ENCODE peak calls at places on chromosomes 13 and 19, in seven cellular contexts. One of them, this sample, is unnamed.

GRCh38 chr19:30656520-30657100 is 284.4 kb downstream of the ZNF536 start:
- DNase-seq in stimulated activated CD4-positive, alpha-beta T cell treated with anti-CD3 and anti-CD28 coated beads, Interleukin-2, amount 100 ng/mL, for 48 hours: no peak
- DNase-seq in left ventricle myocardium inferior: no peak
- DNase-seq in EH: no peak
- DNase-seq in cerebellar nuclear complex: no peak
- DNase-seq in T-helper 1 cell: no peak
- DNase-seq in NCI-H2029: no peak
- DNase-seq in this sample: no peak

GRCh38 chr13:97257800-97258799 is 36.0 kb downstream of the MBNL2 start:
- DNase-seq in cerebellar nuclear complex: no peak
- DNase-seq in stimulated activated CD4-positive, alpha-beta T cell treated with anti-CD3 and anti-CD28 coated beads, Interleukin-2, amount 100 ng/mL, for 48 hours: no peak
- DNase-seq in NCI-H2029: no peak
- DNase-seq in EH: peak; percentile 86
- DNase-seq in T-helper 1 cell: peak; percentile 66
- DNase-seq in left ventricle myocardium inferior: peak; percentile 40
- DNase-seq in this sample: peak; percentile 77

GRCh38 chr13:97974773-97975172 is 21.3 kb downstream of the IPO5 start:
- DNase-seq in T-helper 1 cell: no peak
- DNase-seq in cerebellar nuclear complex: no peak
- DNase-seq in left ventricle myocardium inferior: no peak
- DNase-seq in NCI-H2029: no peak
- DNase-seq in stimulated activated CD4-positive, alpha-beta T cell treated with anti-CD3 and anti-CD28 coated beads, Interleukin-2, amount 100 ng/mL, for 48 hours: no peak
- DNase-seq in EH: no peak
- DNase-seq in this sample: no peak

GRCh38 chr13:113632706-113633484 is 25.1 kb downstream of the ATP4B start:
- DNase-seq in cerebellar nuclear complex: no peak
- DNase-seq in T-helper 1 cell: no peak
- DNase-seq in NCI-H2029: no peak
- DNase-seq in EH: no peak
- DNase-seq in left ventricle myocardium inferior: peak; percentile 6
- DNase-seq in stimulated activated CD4-positive, alpha-beta T cell treated with anti-CD3 and anti-CD28 coated beads, Interleukin-2, amount 100 ng/mL, for 48 hours: no peak
- DNase-seq in this sample: no peak

GRCh38 chr19:34481861-34482379 is 362 bp downstream of the WTIP start:
- DNase-seq in left ventricle myocardium inferior: peak; percentile 50
- DNase-seq in NCI-H2029: no peak
- DNase-seq in EH: peak; percentile 64
- DNase-seq in stimulated activated CD4-positive, alpha-beta T cell treated with anti-CD3 and anti-CD28 coated beads, Interleukin-2, amount 100 ng/mL, for 48 hours: no peak
- DNase-seq in T-helper 1 cell: no peak
- DNase-seq in cerebellar nuclear complex: no peak
- DNase-seq in this sample: no peak

GRCh38 chr19:9144920-9145319 is 4.7 kb downstream of the ZNF317 start:
- DNase-seq in NCI-H2029: no peak
- DNase-seq in stimulated activated CD4-positive, alpha-beta T cell treated with anti-CD3 and anti-CD28 coated beads, Interleukin-2, amount 100 ng/mL, for 48 hours: no peak
- DNase-seq in T-helper 1 cell: no peak
- DNase-seq in cerebellar nuclear complex: no peak
- DNase-seq in left ventricle myocardium inferior: no peak
- DNase-seq in EH: peak; percentile 9
- DNase-seq in this sample: no peak

GRCh38 chr19:45443462-45444317 is 20.0 kb upstream of the ERCC1 start:
- DNase-seq in T-helper 1 cell: no peak
- DNase-seq in stimulated activated CD4-positive, alpha-beta T cell treated with anti-CD3 and anti-CD28 coated beads, Interleukin-2, amount 100 ng/mL, for 48 hours: peak; percentile 57
- DNase-seq in NCI-H2029: peak; percentile 35
- DNase-seq in left ventricle myocardium inferior: peak; percentile 97
- DNase-seq in cerebellar nuclear complex: no peak
- DNase-seq in EH: peak; percentile 96
- DNase-seq in this sample: peak; percentile 96

GRCh38 chr19:35860436-35860817 is 3.7 kb downstream of the KIRREL2 start:
- DNase-seq in stimulated activated CD4-positive, alpha-beta T cell treated with anti-CD3 and anti-CD28 coated beads, Interleukin-2, amount 100 ng/mL, for 48 hours: no peak
- DNase-seq in T-helper 1 cell: no peak
- DNase-seq in EH: no peak
- DNase-seq in NCI-H2029: no peak
- DNase-seq in cerebellar nuclear complex: no peak
- DNase-seq in left ventricle myocardium inferior: no peak
- DNase-seq in this sample: no peak

GRCh38 chr19:16296713-16297112 is 27.9 kb upstream of the KLF2 start:
- DNase-seq in left ventricle myocardium inferior: no peak
- DNase-seq in EH: no peak
- DNase-seq in NCI-H2029: no peak
- DNase-seq in T-helper 1 cell: no peak
- DNase-seq in cerebellar nuclear complex: no peak
- DNase-seq in stimulated activated CD4-positive, alpha-beta T cell treated with anti-CD3 and anti-CD28 coated beads, Interleukin-2, amount 100 ng/mL, for 48 hours: no peak
- DNase-seq in this sample: no peak

GRCh38 chr19:33788676-33789075 is 8.0 kb upstream of the KCTD15 start:
- DNase-seq in cerebellar nuclear complex: no peak
- DNase-seq in EH: no peak
- DNase-seq in T-helper 1 cell: no peak
- DNase-seq in stimulated activated CD4-positive, alpha-beta T cell treated with anti-CD3 and anti-CD28 coated beads, Interleukin-2, amount 100 ng/mL, for 48 hours: no peak
- DNase-seq in NCI-H2029: no peak
- DNase-seq in left ventricle myocardium inferior: no peak
- DNase-seq in this sample: no peak

GRCh38 chr13:85503797-85504196 is 295.4 kb downstream of the SLITRK6 start:
- DNase-seq in cerebellar nuclear complex: no peak
- DNase-seq in NCI-H2029: no peak
- DNase-seq in EH: peak; percentile 76
- DNase-seq in left ventricle myocardium inferior: no peak
- DNase-seq in stimulated activated CD4-positive, alpha-beta T cell treated with anti-CD3 and anti-CD28 coated beads, Interleukin-2, amount 100 ng/mL, for 48 hours: no peak
- DNase-seq in T-helper 1 cell: no peak
- DNase-seq in this sample: no peak

GRCh38 chr19:48837081-48837524 is 812 bp upstream of the HSD17B14 start:
- DNase-seq in cerebellar nuclear complex: peak; percentile 58
- DNase-seq in NCI-H2029: no peak
- DNase-seq in left ventricle myocardium inferior: peak; percentile 81
- DNase-seq in stimulated activated CD4-positive, alpha-beta T cell treated with anti-CD3 and anti-CD28 coated beads, Interleukin-2, amount 100 ng/mL, for 48 hours: peak; percentile 65
- DNase-seq in T-helper 1 cell: peak; percentile 75
- DNase-seq in EH: peak; percentile 94
- DNase-seq in this sample: peak; percentile 95

GRCh38 chr19:39871362-39871761 is 25.2 kb upstream of the FBL start:
- DNase-seq in NCI-H2029: no peak
- DNase-seq in left ventricle myocardium inferior: no peak
- DNase-seq in T-helper 1 cell: no peak
- DNase-seq in cerebellar nuclear complex: no peak
- DNase-seq in EH: no peak
- DNase-seq in stimulated activated CD4-positive, alpha-beta T cell treated with anti-CD3 and anti-CD28 coated beads, Interleukin-2, amount 100 ng/mL, for 48 hours: no peak
- DNase-seq in this sample: no peak

GRCh38 chr19:19171821-19172532 is 1.9 kb upstream of the MEF2B start:
- DNase-seq in EH: peak; percentile 51
- DNase-seq in T-helper 1 cell: no peak
- DNase-seq in NCI-H2029: no peak
- DNase-seq in left ventricle myocardium inferior: no peak
- DNase-seq in stimulated activated CD4-positive, alpha-beta T cell treated with anti-CD3 and anti-CD28 coated beads, Interleukin-2, amount 100 ng/mL, for 48 hours: no peak
- DNase-seq in cerebellar nuclear complex: no peak
- DNase-seq in this sample: no peak

GRCh38 chr19:47471733-47472457 is at the start of gene SLC8A2:
- DNase-seq in left ventricle myocardium inferior: peak; percentile 63
- DNase-seq in NCI-H2029: peak; percentile 15
- DNase-seq in T-helper 1 cell: peak; percentile 43
- DNase-seq in cerebellar nuclear complex: peak; percentile 56
- DNase-seq in stimulated activated CD4-positive, alpha-beta T cell treated with anti-CD3 and anti-CD28 coated beads, Interleukin-2, amount 100 ng/mL, for 48 hours: peak; percentile 38
- DNase-seq in EH: peak; percentile 79
- DNase-seq in this sample: peak; percentile 82

GRCh38 chr13:19910336-19911072 is 47.1 kb upstream of the ZMYM5 start:
- DNase-seq in stimulated activated CD4-positive, alpha-beta T cell treated with anti-CD3 and anti-CD28 coated beads, Interleukin-2, amount 100 ng/mL, for 48 hours: no peak
- DNase-seq in T-helper 1 cell: no peak
- DNase-seq in left ventricle myocardium inferior: no peak
- DNase-seq in cerebellar nuclear complex: no peak
- DNase-seq in NCI-H2029: no peak
- DNase-seq in EH: peak; percentile 33
- DNase-seq in this sample: no peak

GRCh38 chr13:65913173-65913572 is 1317.0 kb downstream of the PCDH9 start:
- DNase-seq in cerebellar nuclear complex: no peak
- DNase-seq in NCI-H2029: no peak
- DNase-seq in left ventricle myocardium inferior: no peak
- DNase-seq in EH: peak; percentile 89
- DNase-seq in T-helper 1 cell: no peak
- DNase-seq in stimulated activated CD4-positive, alpha-beta T cell treated with anti-CD3 and anti-CD28 coated beads, Interleukin-2, amount 100 ng/mL, for 48 hours: no peak
- DNase-seq in this sample: no peak

GRCh38 chr13:46831588-46832194 is 34.7 kb upstream of the ESD start:
- DNase-seq in T-helper 1 cell: peak; percentile 24
- DNase-seq in cerebellar nuclear complex: no peak
- DNase-seq in EH: peak; percentile 60
- DNase-seq in stimulated activated CD4-positive, alpha-beta T cell treated with anti-CD3 and anti-CD28 coated beads, Interleukin-2, amount 100 ng/mL, for 48 hours: peak; percentile 44
- DNase-seq in NCI-H2029: no peak
- DNase-seq in left ventricle myocardium inferior: no peak
- DNase-seq in this sample: peak; percentile 36

GRCh38 chr13:113421673-113422270 is 31.5 kb downstream of the ADPRHL1 start:
- DNase-seq in NCI-H2029: no peak
- DNase-seq in stimulated activated CD4-positive, alpha-beta T cell treated with anti-CD3 and anti-CD28 coated beads, Interleukin-2, amount 100 ng/mL, for 48 hours: no peak
- DNase-seq in cerebellar nuclear complex: no peak
- DNase-seq in EH: peak; percentile 14
- DNase-seq in T-helper 1 cell: no peak
- DNase-seq in left ventricle myocardium inferior: no peak
- DNase-seq in this sample: no peak

GRCh38 chr13:21717817-21718216 is 46.9 kb downstream of the FGF9 start:
- DNase-seq in cerebellar nuclear complex: no peak
- DNase-seq in NCI-H2029: no peak
- DNase-seq in T-helper 1 cell: no peak
- DNase-seq in stimulated activated CD4-positive, alpha-beta T cell treated with anti-CD3 and anti-CD28 coated beads, Interleukin-2, amount 100 ng/mL, for 48 hours: no peak
- DNase-seq in left ventricle myocardium inferior: no peak
- DNase-seq in EH: no peak
- DNase-seq in this sample: no peak

GRCh38 chr19:40445945-40446784 is 2.0 kb upstream of the SERTAD3 start:
- DNase-seq in cerebellar nuclear complex: no peak
- DNase-seq in left ventricle myocardium inferior: no peak
- DNase-seq in T-helper 1 cell: no peak
- DNase-seq in EH: peak; percentile 48
- DNase-seq in NCI-H2029: peak; percentile 42
- DNase-seq in stimulated activated CD4-positive, alpha-beta T cell treated with anti-CD3 and anti-CD28 coated beads, Interleukin-2, amount 100 ng/mL, for 48 hours: no peak
- DNase-seq in this sample: no peak

GRCh38 chr13:44128522-44128921 is 245.1 kb upstream of the SERP2 start:
- DNase-seq in cerebellar nuclear complex: peak; percentile 66
- DNase-seq in left ventricle myocardium inferior: peak; percentile 25
- DNase-seq in EH: peak; percentile 70
- DNase-seq in NCI-H2029: no peak
- DNase-seq in stimulated activated CD4-positive, alpha-beta T cell treated with anti-CD3 and anti-CD28 coated beads, Interleukin-2, amount 100 ng/mL, for 48 hours: no peak
- DNase-seq in T-helper 1 cell: no peak
- DNase-seq in this sample: peak; percentile 56

GRCh38 chr13:73903561-73903960 is 230.6 kb downstream of the KLF12 start:
- DNase-seq in T-helper 1 cell: no peak
- DNase-seq in NCI-H2029: no peak
- DNase-seq in cerebellar nuclear complex: no peak
- DNase-seq in stimulated activated CD4-positive, alpha-beta T cell treated with anti-CD3 and anti-CD28 coated beads, Interleukin-2, amount 100 ng/mL, for 48 hours: no peak
- DNase-seq in EH: no peak
- DNase-seq in left ventricle myocardium inferior: no peak
- DNase-seq in this sample: no peak

GRCh38 chr19:55353803-55354697 is 469 bp downstream of the COX6B2 start:
- DNase-seq in left ventricle myocardium inferior: peak; percentile 65
- DNase-seq in EH: peak; percentile 66
- DNase-seq in T-helper 1 cell: peak; percentile 77
- DNase-seq in stimulated activated CD4-positive, alpha-beta T cell treated with anti-CD3 and anti-CD28 coated beads, Interleukin-2, amount 100 ng/mL, for 48 hours: peak; percentile 61
- DNase-seq in cerebellar nuclear complex: no peak
- DNase-seq in NCI-H2029: peak; percentile 22
- DNase-seq in this sample: peak; percentile 65

GRCh38 chr19:14511245-14511625 is 7.0 kb downstream of the DNAJB1 start:
- DNase-seq in EH: no peak
- DNase-seq in cerebellar nuclear complex: no peak
- DNase-seq in stimulated activated CD4-positive, alpha-beta T cell treated with anti-CD3 and anti-CD28 coated beads, Interleukin-2, amount 100 ng/mL, for 48 hours: no peak
- DNase-seq in left ventricle myocardium inferior: no peak
- DNase-seq in T-helper 1 cell: no peak
- DNase-seq in NCI-H2029: no peak
- DNase-seq in this sample: no peak

GRCh38 chr19:2610637-2611482 is 91.6 kb downstream of the GNG7 start:
- DNase-seq in T-helper 1 cell: peak; percentile 77
- DNase-seq in left ventricle myocardium inferior: peak; percentile 94
- DNase-seq in NCI-H2029: peak; percentile 66
- DNase-seq in stimulated activated CD4-positive, alpha-beta T cell treated with anti-CD3 and anti-CD28 coated beads, Interleukin-2, amount 100 ng/mL, for 48 hours: peak; percentile 95
- DNase-seq in EH: peak; percentile 96
- DNase-seq in cerebellar nuclear complex: peak; percentile 70
- DNase-seq in this sample: peak; percentile 92

GRCh38 chr19:4709440-4710280 is 14.0 kb downstream of the DPP9 start:
- DNase-seq in stimulated activated CD4-positive, alpha-beta T cell treated with anti-CD3 and anti-CD28 coated beads, Interleukin-2, amount 100 ng/mL, for 48 hours: no peak
- DNase-seq in T-helper 1 cell: no peak
- DNase-seq in EH: peak; percentile 31
- DNase-seq in cerebellar nuclear complex: no peak
- DNase-seq in left ventricle myocardium inferior: no peak
- DNase-seq in NCI-H2029: no peak
- DNase-seq in this sample: no peak

GRCh38 chr13:41557719-41558118 is 100.4 kb downstream of the RGCC start:
- DNase-seq in T-helper 1 cell: no peak
- DNase-seq in left ventricle myocardium inferior: no peak
- DNase-seq in stimulated activated CD4-positive, alpha-beta T cell treated with anti-CD3 and anti-CD28 coated beads, Interleukin-2, amount 100 ng/mL, for 48 hours: no peak
- DNase-seq in cerebellar nuclear complex: no peak
- DNase-seq in EH: no peak
- DNase-seq in NCI-H2029: no peak
- DNase-seq in this sample: no peak

GRCh38 chr19:57803594-57804325 is 11.0 kb downstream of the ZNF552 start:
- DNase-seq in cerebellar nuclear complex: no peak
- DNase-seq in EH: peak; percentile 95
- DNase-seq in T-helper 1 cell: no peak
- DNase-seq in left ventricle myocardium inferior: no peak
- DNase-seq in NCI-H2029: peak; percentile 50
- DNase-seq in stimulated activated CD4-positive, alpha-beta T cell treated with anti-CD3 and anti-CD28 coated beads, Interleukin-2, amount 100 ng/mL, for 48 hours: no peak
- DNase-seq in this sample: peak; percentile 23

GRCh38 chr13:48780713-48781341 is 127.1 kb downstream of the CYSLTR2 start:
- DNase-seq in T-helper 1 cell: no peak
- DNase-seq in left ventricle myocardium inferior: no peak
- DNase-seq in stimulated activated CD4-positive, alpha-beta T cell treated with anti-CD3 and anti-CD28 coated beads, Interleukin-2, amount 100 ng/mL, for 48 hours: no peak
- DNase-seq in NCI-H2029: no peak
- DNase-seq in EH: no peak
- DNase-seq in cerebellar nuclear complex: no peak
- DNase-seq in this sample: no peak

GRCh38 chr13:66313408-66313807 is 916.7 kb downstream of the PCDH9 start:
- DNase-seq in left ventricle myocardium inferior: no peak
- DNase-seq in T-helper 1 cell: no peak
- DNase-seq in stimulated activated CD4-positive, alpha-beta T cell treated with anti-CD3 and anti-CD28 coated beads, Interleukin-2, amount 100 ng/mL, for 48 hours: no peak
- DNase-seq in EH: peak; percentile 77
- DNase-seq in cerebellar nuclear complex: no peak
- DNase-seq in NCI-H2029: no peak
- DNase-seq in this sample: no peak

GRCh38 chr19:45097450-45097775 is 4.4 kb downstream of the PPP1R37 start:
- DNase-seq in stimulated activated CD4-positive, alpha-beta T cell treated with anti-CD3 and anti-CD28 coated beads, Interleukin-2, amount 100 ng/mL, for 48 hours: no peak
- DNase-seq in EH: no peak
- DNase-seq in T-helper 1 cell: no peak
- DNase-seq in NCI-H2029: no peak
- DNase-seq in left ventricle myocardium inferior: no peak
- DNase-seq in cerebellar nuclear complex: no peak
- DNase-seq in this sample: no peak

GRCh38 chr19:17420267-17420924 is 549 bp downstream of the MVB12A start:
- DNase-seq in stimulated activated CD4-positive, alpha-beta T cell treated with anti-CD3 and anti-CD28 coated beads, Interleukin-2, amount 100 ng/mL, for 48 hours: no peak
- DNase-seq in cerebellar nuclear complex: no peak
- DNase-seq in T-helper 1 cell: peak; percentile 46
- DNase-seq in NCI-H2029: peak; percentile 7
- DNase-seq in left ventricle myocardium inferior: peak; percentile 23
- DNase-seq in EH: peak; percentile 41
- DNase-seq in this sample: peak; percentile 53

GRCh38 chr19:3366104-3366760 is at the start of gene NFIC:
- DNase-seq in T-helper 1 cell: no peak
- DNase-seq in cerebellar nuclear complex: peak; percentile 34
- DNase-seq in EH: peak; percentile 92
- DNase-seq in left ventricle myocardium inferior: peak; percentile 84
- DNase-seq in stimulated activated CD4-positive, alpha-beta T cell treated with anti-CD3 and anti-CD28 coated beads, Interleukin-2, amount 100 ng/mL, for 48 hours: peak; percentile 35
- DNase-seq in NCI-H2029: no peak
- DNase-seq in this sample: peak; percentile 92

GRCh38 chr19:21398851-21399250 is 1.9 kb downstream of the ZNF493 start:
- DNase-seq in NCI-H2029: no peak
- DNase-seq in stimulated activated CD4-positive, alpha-beta T cell treated with anti-CD3 and anti-CD28 coated beads, Interleukin-2, amount 100 ng/mL, for 48 hours: no peak
- DNase-seq in T-helper 1 cell: no peak
- DNase-seq in left ventricle myocardium inferior: no peak
- DNase-seq in cerebellar nuclear complex: no peak
- DNase-seq in EH: no peak
- DNase-seq in this sample: no peak

GRCh38 chr13:78604782-78605611 is 1.6 kb upstream of the POU4F1 start:
- DNase-seq in NCI-H2029: no peak
- DNase-seq in cerebellar nuclear complex: no peak
- DNase-seq in EH: no peak
- DNase-seq in stimulated activated CD4-positive, alpha-beta T cell treated with anti-CD3 and anti-CD28 coated beads, Interleukin-2, amount 100 ng/mL, for 48 hours: no peak
- DNase-seq in T-helper 1 cell: no peak
- DNase-seq in left ventricle myocardium inferior: no peak
- DNase-seq in this sample: no peak

GRCh38 chr19:46950526-46951235 is 69.0 kb upstream of the NPAS1 start:
- DNase-seq in cerebellar nuclear complex: no peak
- DNase-seq in stimulated activated CD4-positive, alpha-beta T cell treated with anti-CD3 and anti-CD28 coated beads, Interleukin-2, amount 100 ng/mL, for 48 hours: no peak
- DNase-seq in left ventricle myocardium inferior: no peak
- DNase-seq in EH: no peak
- DNase-seq in NCI-H2029: no peak
- DNase-seq in T-helper 1 cell: no peak
- DNase-seq in this sample: no peak

GRCh38 chr19:55253842-55254624 is 4.8 kb downstream of the PPP6R1 start:
- DNase-seq in T-helper 1 cell: peak; percentile 84
- DNase-seq in NCI-H2029: peak; percentile 33
- DNase-seq in left ventricle myocardium inferior: no peak
- DNase-seq in cerebellar nuclear complex: no peak
- DNase-seq in EH: no peak
- DNase-seq in stimulated activated CD4-positive, alpha-beta T cell treated with anti-CD3 and anti-CD28 coated beads, Interleukin-2, amount 100 ng/mL, for 48 hours: peak; percentile 40
- DNase-seq in this sample: no peak

This sample was measured in uterus.